ENCODE peak calls at places on chromosomes 3 and 15, in six cellular contexts. Q is stomach, J is tibial nerve, H is psoas muscle, A is HCT116, L is esophagus squamous epithelium. I is an unnamed sample.

GRCh38 chr3:13263770-13264467 is 156.2 kb downstream of the NUP210 start:
- DNase-seq in H (no peak), L (no peak), J (no peak), Q (no peak), A (no peak), I (no peak)

GRCh38 chr3:43693594-43693993 is 2.9 kb downstream of the ABHD5 start:
- DNase-seq in H (no peak), L (no peak), A (no peak), J (no peak), Q (no peak), I (no peak)

GRCh38 chr3:36060950-36061349 is 319.4 kb upstream of the STAC start:
- DNase-seq in H (no peak), A (no peak), Q (no peak), J (no peak), L (no peak), I (no peak)

GRCh38 chr15:63244976-63245645 is 32.3 kb upstream of the APH1B start:
- DNase-seq in H (no peak), A (no peak), J (no peak), L (no peak), Q (no peak), I (no peak)

GRCh38 chr3:35639251-35640185 is at the start of gene ARPP21:
- DNase-seq in A (no peak), H (peak; percentile 77), Q (no peak), J (no peak), L (no peak), I (no peak)

GRCh38 chr3:5002174-5002870 is 23.1 kb downstream of the BHLHE40 start:
- DNase-seq in Q (no peak), J (no peak), L (no peak), A (no peak), H (no peak), I (no peak)

GRCh38 chr3:8366214-8366613 is 135.4 kb upstream of the LMCD1 start:
- DNase-seq in H (no peak), Q (no peak), A (no peak), L (no peak), J (no peak), I (no peak)

GRCh38 chr15:77545058-77545457 is 87.7 kb downstream of the LINGO1 start:
- DNase-seq in L (no peak), J (no peak), A (no peak), Q (no peak), H (no peak), I (no peak)

GRCh38 chr3:125137432-125138033 is 75.0 kb downstream of the SLC12A8 start:
- DNase-seq in A (no peak), J (no peak), L (no peak), H (peak; percentile 47), Q (no peak), I (no peak)

GRCh38 chr15:66142341-66142740 is 111.2 kb downstream of the MEGF11 start:
- DNase-seq in L (no peak), J (no peak), H (no peak), A (no peak), Q (no peak), I (peak; percentile 74)

GRCh38 chr15:66148187-66148586 is 105.4 kb downstream of the MEGF11 start:
- DNase-seq in A (no peak), H (no peak), L (no peak), Q (no peak), J (no peak), I (no peak)

GRCh38 chr15:66149871-66150270 is 103.7 kb downstream of the MEGF11 start:
- DNase-seq in L (no peak), Q (no peak), A (no peak), H (no peak), J (no peak), I (no peak)

GRCh38 chr15:66147440-66147839 is 106.1 kb downstream of the MEGF11 start:
- DNase-seq in A (no peak), Q (no peak), L (no peak), H (no peak), J (no peak), I (no peak)

GRCh38 chr15:66145242-66146182 is 108.0 kb downstream of the MEGF11 start:
- DNase-seq in J (no peak), H (no peak), Q (no peak), A (no peak), L (no peak), I (peak; percentile 26)
- H3K4me3 ChIP-seq in J (no peak overlapping the region), H (no peak overlapping the region), Q (no peak overlapping the region), A (no peak overlapping the region), L (no peak overlapping the region), I (no peak overlapping the region)

DNA sequence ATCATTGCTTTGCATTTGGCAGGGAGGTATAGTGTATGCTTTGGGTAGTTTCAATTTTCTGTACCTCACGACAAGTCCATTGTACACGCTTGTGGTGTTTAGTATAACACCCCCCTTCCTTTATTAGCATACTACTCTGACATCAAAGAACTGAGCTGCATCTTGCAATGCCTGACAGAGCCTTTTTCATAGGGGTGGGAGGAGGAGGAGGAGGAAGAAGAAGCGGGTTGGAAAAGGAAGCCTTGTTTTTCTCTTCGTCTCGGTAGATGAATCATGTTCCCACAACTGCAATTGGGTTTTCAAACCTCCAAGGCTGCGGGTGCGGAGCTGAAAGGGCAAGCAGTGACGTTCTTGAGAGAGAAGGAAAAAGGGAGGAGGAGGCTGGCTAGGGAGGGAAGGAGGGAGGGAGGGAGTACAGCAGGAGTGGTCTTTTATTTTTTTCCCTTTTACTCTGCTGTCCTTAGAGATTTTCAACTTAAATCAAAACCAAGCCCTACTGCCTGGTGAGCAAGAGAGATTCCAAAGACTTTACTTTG is 175.7 kb downstream of the KLHL25 start:
- DNase-seq in A (no peak), Q (peak; percentile 53), L (no peak), H (peak; percentile 73), J (peak; percentile 81), I (no peak)
- H3K4me1 ChIP-seq in A (peaks cover 5% of the 10 kb centered on the region), Q (peaks cover 58% of the 10 kb centered on the region), L (peaks cover 27% of the 10 kb centered on the region), H (peaks cover 89% of the 10 kb centered on the region), J (peaks cover 3% of the 10 kb centered on the region), I (peaks cover 5% of the 10 kb centered on the region)

GRCh38 chr15:98586066-98586465 is 62.3 kb upstream of the IGF1R start:
- DNase-seq in L (no peak), Q (no peak), J (no peak), A (no peak), H (no peak), I (no peak)
- H3K27me3 ChIP-seq in L (peaks cover 96% of the 10 kb centered on the region), Q (peaks cover 47% of the 10 kb centered on the region), J (peaks cover 4% of the 10 kb centered on the region), A (peaks cover 62% of the 10 kb centered on the region), H (peaks cover 3% of the 10 kb centered on the region), I (peaks cover 5% of the 10 kb centered on the region)

GRCh38 chr15:37104413-37105392 is 4.4 kb upstream of the MEIS2 start:
- DNase-seq in H (no peak), Q (no peak), A (no peak), J (no peak), L (no peak), I (peak; percentile 30)
- H3K4me3 ChIP-seq in H (no peak overlapping the region), Q (no peak overlapping the region), A (no peak overlapping the region), J (no peak overlapping the region), L (no peak overlapping the region), I (no peak overlapping the region)

GRCh38 chr15:68417051-68417450 is 14.9 kb downstream of the ITGA11 start:
- DNase-seq in A (no peak), Q (no peak), J (no peak), H (no peak), L (no peak), I (no peak)
- H3K4me1 ChIP-seq in A (no peaks in the 10 kb centered on the region), Q (peaks cover 5% of the 10 kb centered on the region), J (no peaks in the 10 kb centered on the region), H (no peaks in the 10 kb centered on the region), L (peaks cover 8% of the 10 kb centered on the region), I (no peaks in the 10 kb centered on the region)

DNA sequence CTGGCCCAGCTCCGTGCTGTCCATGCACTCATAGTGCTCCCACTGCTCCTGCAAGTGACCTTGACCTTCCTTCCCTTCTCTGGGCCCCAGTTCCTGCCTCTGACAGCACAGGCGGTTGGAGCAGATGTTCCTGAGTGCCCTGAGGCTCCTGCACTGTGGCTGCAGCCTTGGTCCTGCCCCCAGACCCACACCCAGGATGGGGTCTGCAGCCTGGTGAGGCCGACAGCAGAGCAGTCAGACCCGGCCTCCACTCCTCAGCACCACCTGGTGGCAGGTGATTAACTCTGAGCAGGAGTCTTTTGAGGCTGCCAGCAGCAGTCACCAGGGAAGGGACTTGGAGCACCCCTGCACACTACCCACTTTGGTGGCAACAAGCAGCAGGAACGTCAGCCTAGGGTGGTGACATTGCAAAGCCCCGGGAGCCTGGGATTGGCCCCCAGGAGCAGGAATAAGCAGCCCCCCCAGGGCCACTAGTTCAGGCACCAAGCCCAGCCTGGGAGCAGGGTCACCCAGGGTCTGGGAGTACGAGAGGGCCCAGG is 64.6 kb downstream of the CYP11A1 start:
- DNase-seq in H (no peak), J (no peak), Q (peak; percentile 46), L (no peak), A (no peak), I (peak; percentile 73)
- H3K27me3 ChIP-seq in H (peaks cover 5% of the 10 kb centered on the region), J (no peaks in the 10 kb centered on the region), Q (peaks cover 14% of the 10 kb centered on the region), L (peaks cover 93% of the 10 kb centered on the region), A (peaks cover 34% of the 10 kb centered on the region), I (no peaks in the 10 kb centered on the region)

DNA sequence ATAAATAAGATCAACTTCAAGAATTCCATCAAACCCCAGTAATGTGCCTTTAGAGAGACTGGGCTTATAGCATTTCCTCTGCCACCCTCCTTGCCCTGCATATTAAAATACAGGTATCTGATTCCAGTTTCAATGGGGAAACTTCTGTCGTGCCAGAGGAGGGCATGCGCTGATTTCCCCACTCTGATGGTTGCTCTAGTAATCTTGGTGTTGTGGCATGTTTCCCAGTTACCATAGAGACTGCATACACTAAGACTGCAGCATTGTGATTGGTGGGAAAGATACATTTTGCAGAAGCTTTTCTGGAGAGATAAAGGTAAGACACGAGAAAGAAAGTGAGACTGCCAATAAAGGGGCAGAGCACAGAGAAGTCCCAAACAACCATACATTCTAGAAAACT is 225.6 kb downstream of the TIGIT start:
- DNase-seq in H (peak; percentile 23), A (no peak), J (no peak), Q (no peak), L (no peak), I (no peak)
- H3K4me3 ChIP-seq in H (no peak overlapping the region), A (no peak overlapping the region), J (no peak overlapping the region), Q (no peak overlapping the region), L (no peak overlapping the region), I (no peak overlapping the region)

GRCh38 chr3:45603226-45603625 is 8.7 kb downstream of the LIMD1 start:
- DNase-seq in L (no peak), Q (no peak), J (no peak), A (no peak), H (no peak), I (peak; percentile 79)
- H3K4me1 ChIP-seq in L (peaks cover 46% of the 10 kb centered on the region), Q (peaks cover 54% of the 10 kb centered on the region), J (no peaks in the 10 kb centered on the region), A (peaks cover 9% of the 10 kb centered on the region), H (peaks cover 100% of the 10 kb centered on the region), I (peaks cover 56% of the 10 kb centered on the region)

DNA sequence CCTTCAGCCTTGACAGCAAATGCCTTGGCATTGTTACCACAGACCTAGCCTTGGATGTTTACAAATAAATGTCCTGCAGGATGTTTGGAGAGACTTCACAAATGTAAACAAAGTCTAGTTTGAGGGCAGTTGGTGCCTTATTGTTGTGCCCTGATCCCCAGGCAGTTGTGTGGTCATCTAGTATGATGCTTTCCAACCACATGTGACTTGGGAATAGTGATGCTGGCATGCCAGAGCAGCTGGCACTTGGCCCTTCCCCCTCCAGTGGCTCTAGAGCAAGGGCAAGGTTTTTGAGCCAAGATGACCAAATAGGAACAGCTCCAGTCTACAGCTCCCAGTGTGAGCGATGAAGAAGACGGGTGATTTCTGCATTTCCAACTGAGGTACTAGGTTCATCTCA is 258.2 kb downstream of the ADAMTS17 start:
- DNase-seq in A (no peak), Q (no peak), J (no peak), L (no peak), H (no peak), I (no peak)
- H3K27me3 ChIP-seq in A (no peaks in the 10 kb centered on the region), Q (no peaks in the 10 kb centered on the region), J (no peaks in the 10 kb centered on the region), L (no peaks in the 10 kb centered on the region), H (no peaks in the 10 kb centered on the region), I (no peaks in the 10 kb centered on the region)